ENCODE peak calls at places on chromosome 15, in eight cellular contexts. U is stimulated activated CD4-positive, alpha-beta T cell treated with anti-CD3 and anti-CD28 coated beads, Interleukin-1b, Interleukin-23, amount 100 ng/mL, for 1 hour; J is A549; T is C1 segment of cervical spinal cord; P is GM10248; F is cardiac muscle cell; L is fibroblast of lung; G is mucosa of descending colon. V is an unnamed sample.
A peak's percentile ranks its signal among the peaks of the same experiment; 100 is the strongest.

GRCh38 chr15:60589728-60590127 is 110.8 kb upstream of the ICE2 start:
- DNase-seq in U (no peak), J (no peak), T (no peak), P (no peak), F (no peak), L (no peak), G (no peak), V (no peak)

GRCh38 chr15:58065445-58066041 is at the start of gene ALDH1A2:
- DNase-seq in U (no peak), J (no peak), T (no peak), P (peak; percentile 10), F (peak; percentile 38), L (no peak), G (peak; percentile 11), V (no peak)

GRCh38 chr15:48374472-48374871 is 43.2 kb downstream of the DUT start:
- DNase-seq in U (no peak), J (no peak), T (no peak), P (no peak), F (peak; percentile 58), L (no peak), G (no peak), V (no peak)

GRCh38 chr15:72099155-72099554 is 18.8 kb downstream of the MYO9A start:
- DNase-seq in U (no peak), J (no peak), T (no peak), P (no peak), F (no peak), L (no peak), G (no peak), V (no peak)

GRCh38 chr15:86538141-86538540 is 458.5 kb downstream of the AGBL1 start:
- DNase-seq in U (no peak), J (no peak), T (no peak), P (no peak), F (no peak), L (no peak), G (no peak), V (no peak)

GRCh38 chr15:100340721-100341661 is 784 bp downstream of the ADAMTS17 start:
- DNase-seq in U (no peak), J (no peak), T (no peak), P (no peak), F (no peak), L (no peak), G (peak; percentile 39), V (no peak)

GRCh38 chr15:31263751-31264533 is 62.7 kb upstream of the KLF13 start:
- DNase-seq in U (peak; percentile 58), J (no peak), T (peak; percentile 60), P (no peak), F (no peak), L (no peak), G (peak; percentile 88), V (peak; percentile 41)

GRCh38 chr15:80550910-80551265 is 144.2 kb upstream of the ABHD17C start:
- DNase-seq in U (no peak), J (no peak), T (no peak), P (no peak), F (peak; percentile 74), L (peak; percentile 59), G (no peak), V (no peak)

GRCh38 chr15:42092666-42093445 is 1.5 kb downstream of the PLA2G4D start:
- DNase-seq in U (no peak), J (no peak), T (peak; percentile 33), P (no peak), F (no peak), L (no peak), G (no peak), V (no peak)

GRCh38 chr15:45094358-45094730 is 19.6 kb downstream of the DUOX2 start:
- DNase-seq in U (no peak), J (no peak), T (no peak), P (no peak), F (no peak), L (no peak), G (no peak), V (no peak)

GRCh38 chr15:53351373-53351772 is 408.1 kb downstream of the WDR72 start:
- DNase-seq in U (no peak), J (no peak), T (no peak), P (no peak), F (no peak), L (no peak), G (no peak), V (no peak)

GRCh38 chr15:80343610-80344009 is 60.6 kb upstream of the ARNT2 start:
- DNase-seq in U (no peak), J (no peak), T (no peak), P (no peak), F (peak; percentile 97), L (peak; percentile 97), G (peak; percentile 54), V (no peak)

GRCh38 chr15:43258781-43259180 is 7.9 kb downstream of the TGM5 start:
- DNase-seq in U (no peak), J (no peak), T (no peak), P (no peak), F (no peak), L (no peak), G (no peak), V (no peak)

GRCh38 chr15:40250304-40250656 is 11.4 kb downstream of the PAK6 start:
- DNase-seq in U (no peak), J (no peak), T (no peak), P (no peak), F (no peak), L (no peak), G (no peak), V (no peak)

GRCh38 chr15:42084465-42085235 is 9.7 kb downstream of the PLA2G4D start:
- DNase-seq in U (no peak), J (peak; percentile 66), T (no peak), P (peak; percentile 80), F (peak; percentile 65), L (peak; percentile 43), G (peak; percentile 81), V (peak; percentile 87)

GRCh38 chr15:23372284-23372683 is 17.7 kb downstream of the GOLGA8S start:
- DNase-seq in U (no peak), J (no peak), T (no peak), P (no peak), F (peak; percentile 54), L (no peak), G (no peak), V (no peak)

GRCh38 chr15:100350434-100351226 is 8.9 kb upstream of the ADAMTS17 start:
- DNase-seq in U (no peak), J (peak; percentile 36), T (no peak), P (no peak), F (peak; percentile 95), L (peak; percentile 91), G (peak; percentile 63), V (no peak)

GRCh38 chr15:38603672-38604071 is 39.1 kb upstream of the RASGRP1 start:
- DNase-seq in U (no peak), J (no peak), T (no peak), P (no peak), F (no peak), L (no peak), G (no peak), V (no peak)

GRCh38 chr15:23566070-23567050 is 886 bp downstream of the MKRN3 start:
- DNase-seq in U (no peak), J (no peak), T (peak; percentile 35), P (no peak), F (no peak), L (peak; percentile 1), G (no peak), V (peak; percentile 92)

GRCh38 chr15:77844798-77845446 is 212.2 kb upstream of the LINGO1 start:
- DNase-seq in U (no peak), J (no peak), T (no peak), P (no peak), F (no peak), L (no peak), G (no peak), V (no peak)

GRCh38 chr15:60426870-60427528 is 29.2 kb upstream of the ANXA2 start:
- DNase-seq in U (no peak), J (no peak), T (no peak), P (no peak), F (peak; percentile 62), L (peak; percentile 81), G (no peak), V (no peak)

GRCh38 chr15:78149805-78150751 is 916 bp downstream of the IDH3A start:
- DNase-seq in U (no peak), J (peak; percentile 46), T (no peak), P (no peak), F (peak; percentile 18), L (peak; percentile 11), G (peak; percentile 53), V (no peak)

GRCh38 chr15:38373016-38373415 is 80.9 kb upstream of the FAM98B start:
- DNase-seq in U (no peak), J (no peak), T (no peak), P (no peak), F (no peak), L (no peak), G (no peak), V (no peak)

GRCh38 chr15:33089878-33090757 is 104.4 kb downstream of the FMN1 start:
- DNase-seq in U (no peak), J (no peak), T (no peak), P (no peak), F (peak; percentile 64), L (peak; percentile 97), G (peak; percentile 81), V (no peak)

GRCh38 chr15:42591238-42591936 is 16.0 kb downstream of the STARD9 start:
- DNase-seq in U (no peak), J (peak; percentile 29), T (no peak), P (no peak), F (peak; percentile 64), L (peak; percentile 67), G (peak; percentile 53), V (no peak)

GRCh38 chr15:87365221-87365620 is 891.3 kb downstream of the NTRK3 start:
- DNase-seq in U (no peak), J (no peak), T (no peak), P (no peak), F (peak; percentile 76), L (peak; percentile 57), G (no peak), V (no peak)

GRCh38 chr15:100980410-100981046 is 61.4 kb downstream of the LRRK1 start:
- DNase-seq in U (no peak), J (no peak), T (no peak), P (no peak), F (no peak), L (no peak), G (no peak), V (no peak)

GRCh38 chr15:69782809-69783208 is 314.9 kb downstream of the TLE3 start:
- DNase-seq in U (no peak), J (no peak), T (no peak), P (no peak), F (no peak), L (no peak), G (peak; percentile 26), V (no peak)

GRCh38 chr15:59251001-59251845 is 44.6 kb downstream of the LDHAL6B start:
- DNase-seq in U (no peak), J (no peak), T (no peak), P (peak; percentile 51), F (no peak), L (no peak), G (no peak), V (no peak)

V was measured in posterior cingulate gyrus.